ENCODE peak calls at places on chromosome 3, in eight cellular contexts. S, W, F, Q, J, I, O and Y are unnamed samples.
A peak's percentile ranks its signal among the peaks of the same experiment; 100 is the strongest.

GRCh38 chr3:64267774-64268604 is 42.7 kb upstream of the PRICKLE2 start:
- DNase-seq in Q (peak; percentile 78), W (no peak), I (no peak), O (peak; percentile 63), J (no peak), F (peak; percentile 70), S (peak; percentile 94), Y (peak; percentile 80)

GRCh38 chr3:12198301-12198700 is 39.6 kb upstream of the TIMP4 start:
- DNase-seq in J (peak; percentile 30), S (no peak), W (no peak), Q (no peak), I (no peak), O (no peak), F (peak; percentile 57), Y (no peak)

GRCh38 chr3:74465652-74466415 is 148.6 kb downstream of the CNTN3 start:
- DNase-seq in I (no peak), S (no peak), J (no peak), O (no peak), Q (no peak), F (peak; percentile 14), W (no peak), Y (no peak)

GRCh38 chr3:12187448-12188327 is 29.0 kb upstream of the TIMP4 start:
- DNase-seq in J (no peak), O (peak; percentile 70), W (no peak), I (no peak), S (no peak), F (peak; percentile 62), Q (peak; percentile 44), Y (no peak)

GRCh38 chr3:27794211-27794610 is 72.1 kb upstream of the EOMES start:
- DNase-seq in I (no peak), O (no peak), F (no peak), Q (no peak), S (no peak), W (no peak), J (no peak), Y (no peak)

GRCh38 chr3:105402287-105402801 is 35.6 kb downstream of the ALCAM start:
- DNase-seq in S (peak; percentile 33), J (peak; percentile 93), I (no peak), Q (no peak), W (no peak), O (no peak), F (peak; percentile 63), Y (peak; percentile 12)

GRCh38 chr3:3821780-3822179 is 22.5 kb downstream of the LRRN1 start:
- DNase-seq in S (no peak), J (no peak), F (peak; percentile 22), I (no peak), O (no peak), Q (no peak), W (no peak), Y (no peak)

GRCh38 chr3:120678331-120678845 is 3.7 kb downstream of the HGD start:
- DNase-seq in S (no peak), J (peak; percentile 90), O (peak; percentile 49), W (no peak), Q (peak; percentile 21), F (peak; percentile 71), I (no peak), Y (peak; percentile 56)

GRCh38 chr3:159627634-159628033 is 361.0 kb upstream of the IL12A start:
- DNase-seq in J (peak; percentile 57), O (no peak), I (no peak), F (no peak), S (no peak), Q (no peak), W (no peak), Y (no peak)

GRCh38 chr3:141905129-141905528 is 28.7 kb downstream of the ATP1B3 start:
- DNase-seq in Q (no peak), J (no peak), W (no peak), F (peak; percentile 47), I (no peak), S (no peak), O (no peak), Y (no peak)

GRCh38 chr3:47412842-47413520 is 32.2 kb downstream of the PTPN23 start:
- DNase-seq in O (no peak), S (no peak), Q (no peak), J (no peak), I (no peak), F (no peak), W (no peak), Y (no peak)

GRCh38 chr3:49271047-49271446 is 6.0 kb downstream of the C3orf62 start:
- DNase-seq in F (no peak), I (no peak), J (no peak), W (no peak), O (no peak), Q (no peak), S (no peak), Y (no peak)

GRCh38 chr3:128794067-128794768 is 68.2 kb downstream of the RAB7A start:
- DNase-seq in S (no peak), J (peak; percentile 10), F (peak; percentile 93), W (no peak), O (no peak), I (no peak), Q (no peak), Y (no peak)

GRCh38 chr3:168124791-168125190 is 29.1 kb upstream of the GOLIM4 start:
- DNase-seq in J (no peak), I (no peak), W (no peak), F (no peak), S (no peak), Q (no peak), O (no peak), Y (no peak)

GRCh38 chr3:24495334-24495994 is 814 bp upstream of the THRB start:
- DNase-seq in I (no peak), F (no peak), Q (peak; percentile 54), O (peak; percentile 56), J (peak; percentile 61), W (no peak), S (peak; percentile 76), Y (peak; percentile 77)

GRCh38 chr3:33187368-33187634 is 31.3 kb downstream of the SUSD5 start:
- DNase-seq in S (no peak), J (no peak), I (peak; percentile 36), W (no peak), Q (no peak), F (peak; percentile 41), O (no peak), Y (no peak)

GRCh38 chr3:13125092-13126015 is 52.1 kb upstream of the IQSEC1 start:
- DNase-seq in W (no peak), F (no peak), I (no peak), S (peak; percentile 40), Q (no peak), J (no peak), O (no peak), Y (no peak)

GRCh38 chr3:68876112-68876713 is 56.1 kb downstream of the TAFA4 start:
- DNase-seq in W (no peak), S (no peak), Q (no peak), J (peak; percentile 66), I (peak; percentile 47), F (peak; percentile 35), O (no peak), Y (peak; percentile 67)

GRCh38 chr3:8520816-8521415 is 19.3 kb downstream of the LMCD1 start:
- DNase-seq in J (no peak), F (no peak), S (no peak), O (no peak), W (no peak), Q (no peak), I (no peak), Y (no peak)

GRCh38 chr3:70038671-70039070 is 39.1 kb downstream of the SAMMSON start:
- DNase-seq in S (no peak), O (no peak), Q (no peak), F (no peak), J (no peak), W (no peak), I (no peak), Y (no peak)

GRCh38 chr3:42547401-42547945 is 34.3 kb downstream of the SEC22C start:
- DNase-seq in S (peak; percentile 78), J (peak; percentile 55), Q (peak; percentile 63), O (peak; percentile 68), F (peak; percentile 17), W (no peak), I (peak; percentile 36), Y (peak; percentile 71)

DNA sequence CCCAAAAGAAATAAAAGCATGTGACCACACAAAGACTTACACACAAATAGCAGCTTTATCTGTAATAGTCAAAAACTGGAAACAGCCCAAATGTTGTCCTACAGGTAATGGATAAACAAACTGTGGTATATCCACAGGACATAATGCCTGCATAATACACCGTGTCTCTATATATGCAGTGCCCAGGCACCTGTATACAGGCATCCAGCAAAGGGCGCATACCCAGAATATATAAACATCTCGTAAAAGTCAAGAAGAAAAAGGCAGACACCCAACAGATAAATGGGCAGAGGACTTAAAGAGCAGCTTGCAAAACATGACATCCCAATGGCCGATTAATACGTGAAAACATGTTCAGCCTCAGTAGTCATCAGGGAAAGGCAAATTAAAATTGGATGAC is 7.2 kb downstream of the OSBPL10 start:
- DNase-seq in Q (no peak), W (no peak), S (no peak), F (no peak), J (no peak), O (no peak), I (no peak), Y (no peak)
- H3K4me1 ChIP-seq in Q (peaks cover 4% of the 10 kb centered on the region), W (peaks cover 16% of the 10 kb centered on the region), S (no peaks in the 10 kb centered on the region), F (peaks cover 18% of the 10 kb centered on the region), J (peaks cover 35% of the 10 kb centered on the region), O (peaks cover under 1% of the 10 kb centered on the region), I (peaks cover 75% of the 10 kb centered on the region), Y (peaks cover 11% of the 10 kb centered on the region)

GRCh38 chr3:169243579-169243978 is 419.9 kb downstream of the MECOM start:
- DNase-seq in W (no peak), J (no peak), F (no peak), I (no peak), O (no peak), S (no peak), Q (no peak), Y (no peak)
- H3K4me1 ChIP-seq in W (peaks cover 45% of the 10 kb centered on the region), J (no peaks in the 10 kb centered on the region), F (peaks cover 14% of the 10 kb centered on the region), I (peaks cover 3% of the 10 kb centered on the region), O (peaks cover 13% of the 10 kb centered on the region), S (no peaks in the 10 kb centered on the region), Q (no peaks in the 10 kb centered on the region), Y (peaks cover 60% of the 10 kb centered on the region)

GRCh38 chr3:34635352-34635850 is 837.0 kb downstream of the PDCD6IP start:
- DNase-seq in I (no peak), O (no peak), W (no peak), J (no peak), S (no peak), Q (no peak), F (no peak), Y (no peak)

GRCh38 chr3:34634939-34635338 is 836.5 kb downstream of the PDCD6IP start:
- DNase-seq in W (no peak), S (no peak), O (no peak), I (no peak), J (no peak), F (no peak), Q (no peak), Y (no peak)
- H3K4me1 ChIP-seq in W (no peaks in the 10 kb centered on the region), S (no peaks in the 10 kb centered on the region), O (no peaks in the 10 kb centered on the region), I (no peaks in the 10 kb centered on the region), J (no peaks in the 10 kb centered on the region), F (no peaks in the 10 kb centered on the region), Q (no peaks in the 10 kb centered on the region), Y (no peaks in the 10 kb centered on the region)

DNA sequence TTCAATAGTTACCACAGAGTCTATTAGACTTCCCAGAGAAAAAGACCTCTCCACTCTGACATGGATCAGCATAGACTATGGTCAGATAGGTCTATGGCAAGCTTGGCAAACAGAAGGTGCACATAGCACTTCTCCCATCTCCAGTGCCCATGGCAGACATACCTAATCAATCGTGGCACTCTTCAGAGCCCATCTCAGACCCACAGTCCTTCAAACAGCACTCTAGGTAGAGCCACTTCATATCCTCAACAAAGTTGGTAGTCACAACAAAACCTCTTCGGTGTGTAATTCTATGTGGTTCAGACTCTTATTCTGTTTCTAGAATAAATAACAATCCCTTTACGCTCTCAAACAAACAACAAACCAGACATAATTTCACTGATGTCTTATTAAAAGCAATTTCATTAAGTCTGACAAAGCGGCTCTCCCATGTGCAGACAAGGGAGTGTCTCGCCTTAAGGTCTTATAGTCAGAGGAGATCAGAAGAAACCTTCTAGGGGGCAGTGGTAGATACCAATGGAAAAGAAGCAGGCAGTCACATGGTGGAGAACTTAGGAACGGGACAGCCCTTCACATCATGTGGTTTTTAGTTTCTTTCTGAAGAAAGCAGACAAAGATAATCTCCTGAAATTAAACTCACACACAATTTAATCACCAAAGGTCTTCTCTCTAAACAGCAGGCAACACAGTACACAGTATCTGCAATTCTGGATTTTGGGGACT is 483.4 kb downstream of the FOXP1 start:
- DNase-seq in J (no peak), I (no peak), S (no peak), O (no peak), W (no peak), F (no peak), Q (no peak), Y (no peak)
- H3K4me1 ChIP-seq in J (peaks cover 48% of the 10 kb centered on the region), I (no peaks in the 10 kb centered on the region), S (no peaks in the 10 kb centered on the region), O (peaks cover 54% of the 10 kb centered on the region), W (peaks cover 79% of the 10 kb centered on the region), F (peaks cover 55% of the 10 kb centered on the region), Q (peaks cover 48% of the 10 kb centered on the region), Y (no peaks in the 10 kb centered on the region)